ENCODE peak calls at places on chromosomes 3 and 15, in seven cellular contexts. I, M, F, Q, K, J and S are unnamed samples.
A peak's percentile ranks its signal among the peaks of the same experiment; 100 is the strongest.

GRCh38 chr3:74648102-74648501 is 33.6 kb upstream of the CNTN3 start:
- DNase-seq in I (no peak), M (no peak), F (no peak), Q (no peak), K (no peak), J (no peak), S (no peak)

GRCh38 chr3:23036728-23037127 is 166.4 kb upstream of the UBE2E2 start:
- DNase-seq in I (no peak), M (no peak), F (no peak), Q (no peak), K (no peak), J (peak; percentile 22), S (no peak)

GRCh38 chr3:11583638-11584046 is 60.1 kb downstream of the VGLL4 start:
- DNase-seq in I (no peak), M (no peak), F (no peak), Q (no peak), K (no peak), J (no peak), S (no peak)

GRCh38 chr3:47485812-47486211 is 10.1 kb upstream of the SCAP start:
- DNase-seq in I (no peak), M (peak; percentile 16), F (no peak), Q (no peak), K (no peak), J (no peak), S (no peak)

GRCh38 chr3:126304704-126305103 is 52.5 kb downstream of the KLF15 start:
- DNase-seq in I (no peak), M (no peak), F (no peak), Q (no peak), K (no peak), J (no peak), S (no peak)

GRCh38 chr3:159740054-159740453 is 248.6 kb upstream of the IL12A start:
- DNase-seq in I (no peak), M (no peak), F (no peak), Q (no peak), K (no peak), J (no peak), S (no peak)

GRCh38 chr3:110974902-110975301 is 96.7 kb upstream of the NECTIN3 start:
- DNase-seq in I (no peak), M (no peak), F (no peak), Q (no peak), K (no peak), J (peak; percentile 20), S (no peak)

GRCh38 chr3:96900059-96900458 is 85.7 kb downstream of the EPHA6 start:
- DNase-seq in I (no peak), M (no peak), F (no peak), Q (no peak), K (no peak), J (no peak), S (no peak)

GRCh38 chr3:140091143-140091542 is 156.2 kb downstream of the CLSTN2 start:
- DNase-seq in I (no peak), M (no peak), F (no peak), Q (no peak), K (no peak), J (no peak), S (no peak)

GRCh38 chr3:133472242-133472641 is 72.4 kb downstream of the BFSP2 start:
- DNase-seq in I (no peak), M (no peak), F (peak; percentile 23), Q (no peak), K (no peak), J (peak; percentile 29), S (no peak)

GRCh38 chr3:195177432-195178123 is 93.4 kb downstream of the XXYLT1 start:
- DNase-seq in I (no peak), M (no peak), F (no peak), Q (no peak), K (no peak), J (no peak), S (no peak)

GRCh38 chr3:195176776-195177175 is 94.2 kb downstream of the XXYLT1 start:
- DNase-seq in I (no peak), M (no peak), F (no peak), Q (no peak), K (no peak), J (no peak), S (no peak)

GRCh38 chr3:195180490-195181106 is 90.4 kb downstream of the XXYLT1 start:
- DNase-seq in I (no peak), M (no peak), F (no peak), Q (no peak), K (no peak), J (no peak), S (no peak)

GRCh38 chr3:195179782-195180489 is 91.0 kb downstream of the XXYLT1 start:
- DNase-seq in I (no peak), M (no peak), F (no peak), Q (no peak), K (no peak), J (no peak), S (no peak)

DNA sequence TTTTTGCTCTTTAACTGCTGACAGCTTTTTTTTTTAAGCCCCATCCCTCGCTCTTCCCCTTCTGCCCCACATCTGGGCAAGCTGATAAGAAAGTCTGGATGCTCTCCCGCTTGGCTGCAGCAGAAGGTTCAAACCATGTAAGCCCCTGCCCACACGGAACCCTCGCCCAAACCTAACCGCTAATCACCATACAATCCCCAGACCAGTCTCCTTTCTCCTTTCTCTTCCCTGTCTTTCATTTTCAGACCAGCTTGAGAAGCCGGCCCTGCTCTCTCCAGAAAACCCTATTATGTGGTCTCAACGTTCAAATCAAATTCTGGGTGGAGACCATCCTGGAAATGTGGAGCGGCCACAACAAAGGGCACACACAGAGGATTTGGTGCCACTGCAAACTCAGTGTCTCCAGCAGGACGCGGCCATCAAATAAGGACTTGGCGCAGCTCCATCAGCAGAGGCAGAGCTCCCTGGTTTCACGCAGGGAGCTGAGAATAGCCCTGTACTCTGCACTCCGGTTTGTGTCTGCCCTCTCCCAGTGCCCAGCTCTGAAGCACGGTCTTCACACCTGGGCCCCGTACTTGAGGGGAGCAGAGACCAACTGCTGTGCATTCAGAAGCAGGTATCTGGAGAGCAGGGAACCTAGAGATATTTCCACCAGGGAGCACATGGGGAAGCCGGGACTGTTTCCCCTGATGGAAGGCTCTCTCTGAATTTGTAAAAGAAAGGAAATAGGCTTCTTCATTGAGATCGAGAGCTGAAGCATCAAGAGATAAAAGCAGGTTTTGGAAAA is 92.6 kb downstream of the XXYLT1 start:
- DNase-seq in I (no peak), M (no peak), F (no peak), Q (no peak), K (no peak), J (no peak), S (no peak)
- H3K27ac ChIP-seq in I (no peak overlapping the region), M (no peak overlapping the region), F (no peak overlapping the region), Q (no peak overlapping the region), K (peak overlapping the region; percentile 27), J (no peak overlapping the region), S (peak overlapping the region; percentile 6)

DNA sequence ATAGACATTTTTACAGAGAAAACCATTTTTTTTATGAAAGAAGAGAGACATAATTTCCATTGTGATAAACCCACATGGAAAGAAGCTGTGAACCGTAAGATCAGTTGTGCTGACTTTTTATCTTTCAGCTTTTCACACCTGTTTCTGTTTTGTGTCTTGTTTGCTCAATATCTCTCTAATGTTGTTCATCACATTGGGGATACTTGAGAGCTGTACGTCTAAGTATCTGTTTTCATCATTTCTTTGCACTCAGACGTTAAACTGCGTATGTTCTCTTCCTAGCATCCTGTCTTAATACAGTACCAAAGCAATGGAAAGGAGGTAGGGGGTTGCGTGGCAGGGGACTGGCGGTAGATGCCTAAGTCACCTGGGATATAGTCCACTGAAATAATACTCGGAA is 449.0 kb downstream of the NAALADL2 start:
- DNase-seq in I (no peak), M (no peak), F (no peak), Q (no peak), K (no peak), J (no peak), S (no peak)
- H3K4me3 ChIP-seq in I (no peak overlapping the region), M (no peak overlapping the region), F (no peak overlapping the region), Q (no peak overlapping the region), K (no peak overlapping the region), J (no peak overlapping the region), S (no peak overlapping the region)

GRCh38 chr3:12995389-12996180 is 77.6 kb downstream of the IQSEC1 start:
- DNase-seq in I (no peak), M (no peak), F (no peak), Q (no peak), K (peak; percentile 73), J (no peak), S (no peak)
- TF ChIP-seq CTCF in I (no peak), M (no peak), F (no peak), Q (no peak), K (no peak), J (no peak), S (no peak)

GRCh38 chr15:77070180-77070499 is 769 bp downstream of the TSPAN3 start:
- DNase-seq in I (no peak), M (no peak), F (no peak), Q (no peak), K (no peak), J (no peak), S (no peak)

GRCh38 chr15:77070500-77071337 is at the start of gene TSPAN3:
- DNase-seq in I (peak; percentile 83), M (peak; percentile 74), F (peak; percentile 94), Q (peak; percentile 95), K (peak; percentile 98), J (peak; percentile 91), S (peak; percentile 97)

GRCh38 chr15:77074350-77074749 is 3.4 kb upstream of the TSPAN3 start:
- DNase-seq in I (no peak), M (no peak), F (no peak), Q (no peak), K (no peak), J (no peak), S (no peak)

GRCh38 chr15:77069521-77070121 is 1.3 kb downstream of the TSPAN3 start:
- DNase-seq in I (no peak), M (no peak), F (peak; percentile 50), Q (no peak), K (no peak), J (no peak), S (peak; percentile 68)

DNA sequence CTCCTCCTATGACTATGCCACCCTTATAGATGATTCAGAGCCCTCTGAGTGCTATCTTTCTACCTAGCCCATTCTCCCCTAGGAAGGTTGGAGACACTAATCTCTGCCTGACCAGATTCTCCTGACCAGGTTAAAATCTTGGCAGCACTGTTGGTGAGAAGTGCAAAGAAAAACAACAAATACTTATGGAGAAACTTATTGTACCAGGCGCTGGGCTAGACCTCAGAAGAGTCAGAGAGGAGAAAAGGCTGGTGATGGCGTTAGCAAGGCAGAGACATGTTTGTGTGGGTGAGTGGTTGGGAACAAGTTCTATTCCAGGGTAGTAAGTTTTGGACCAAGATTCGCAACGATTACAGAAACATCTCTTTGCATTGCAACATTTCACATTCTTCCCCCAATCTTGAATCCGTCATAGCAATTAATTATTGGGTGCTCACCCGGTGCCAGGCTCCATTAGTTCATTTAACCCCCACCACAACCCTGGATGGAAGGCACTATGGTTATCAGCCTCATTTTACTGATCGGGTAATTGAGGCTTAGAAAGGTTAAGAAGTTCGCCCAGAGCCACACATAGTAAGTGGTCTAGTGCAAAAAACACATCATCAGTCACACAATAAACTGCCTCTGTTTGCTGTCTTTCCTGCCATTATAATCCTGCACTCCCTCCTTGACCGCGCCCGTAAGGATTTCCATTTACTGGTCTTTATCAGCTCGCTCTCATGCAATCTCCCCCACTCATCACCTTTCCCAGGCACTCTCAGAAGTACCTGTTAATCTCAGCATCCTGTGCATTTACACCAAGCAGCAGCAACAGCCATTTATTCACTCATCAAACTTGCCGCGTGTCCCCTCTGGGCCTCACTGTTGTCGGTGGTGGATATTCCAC is 672 bp upstream of the TSPAN3 start:
- DNase-seq in I (no peak), M (no peak), F (no peak), Q (no peak), K (no peak), J (peak; percentile 32), S (no peak)
- H3K27ac ChIP-seq in I (peak overlapping the region; percentile 92), M (no peak overlapping the region), F (peak overlapping the region; percentile 92), Q (peak overlapping the region; percentile 94), K (peak overlapping the region; percentile 88), J (no peak overlapping the region), S (peak overlapping the region; percentile 92)